ENCODE peak calls at places on chromosomes 6 and 20, in six cellular contexts. One of them, this sample, is unnamed.

GRCh38 chr6:89986650-89987074 is 92.4 kb downstream of the GJA10 start:
- DNase-seq in mesendoderm: no peak
- DNase-seq in IMR-90: peak; percentile 89
- DNase-seq in H1: no peak
- DNase-seq in neuronal stem cell: no peak
- DNase-seq in H9: no peak
- DNase-seq in this sample: peak; percentile 25

GRCh38 chr20:2141592-2142575 is 40.3 kb downstream of the STK35 start:
- DNase-seq in mesendoderm: no peak
- DNase-seq in H9: no peak
- DNase-seq in neuronal stem cell: no peak
- DNase-seq in IMR-90: no peak
- DNase-seq in H1: no peak
- DNase-seq in this sample: no peak

GRCh38 chr6:111750753-111751684 is 122.2 kb downstream of the FYN start:
- DNase-seq in neuronal stem cell: no peak
- DNase-seq in IMR-90: peak; percentile 65
- DNase-seq in H9: peak; percentile 72
- DNase-seq in H1: peak; percentile 35
- DNase-seq in mesendoderm: peak; percentile 79
- DNase-seq in this sample: peak; percentile 61

GRCh38 chr6:29850011-29850553 is 22.5 kb downstream of the HLA-G start:
- DNase-seq in H9: peak; percentile 41
- DNase-seq in IMR-90: no peak
- DNase-seq in H1: no peak
- DNase-seq in mesendoderm: no peak
- DNase-seq in neuronal stem cell: no peak
- DNase-seq in this sample: no peak

GRCh38 chr6:135128268-135128914 is 52.7 kb upstream of the MYB start:
- DNase-seq in neuronal stem cell: no peak
- DNase-seq in mesendoderm: no peak
- DNase-seq in H1: no peak
- DNase-seq in H9: no peak
- DNase-seq in IMR-90: no peak
- DNase-seq in this sample: no peak

GRCh38 chr6:164023535-164023934 is 609.0 kb downstream of the QKI start:
- DNase-seq in H9: no peak
- DNase-seq in IMR-90: no peak
- DNase-seq in H1: no peak
- DNase-seq in mesendoderm: no peak
- DNase-seq in neuronal stem cell: no peak
- DNase-seq in this sample: no peak

GRCh38 chr20:1944345-1945099 is 49.3 kb downstream of the SIRPA start:
- DNase-seq in IMR-90: no peak
- DNase-seq in H9: no peak
- DNase-seq in H1: no peak
- DNase-seq in neuronal stem cell: no peak
- DNase-seq in mesendoderm: no peak
- DNase-seq in this sample: no peak

GRCh38 chr20:7375905-7376304 is 564.4 kb downstream of the HAO1 start:
- DNase-seq in IMR-90: peak; percentile 17
- DNase-seq in H1: no peak
- DNase-seq in neuronal stem cell: no peak
- DNase-seq in H9: no peak
- DNase-seq in mesendoderm: peak; percentile 34
- DNase-seq in this sample: peak; percentile 35

GRCh38 chr20:32456869-32457421 is 98.8 kb downstream of the ASXL1 start:
- DNase-seq in mesendoderm: peak; percentile 78
- DNase-seq in neuronal stem cell: peak; percentile 75
- DNase-seq in H1: peak; percentile 93
- DNase-seq in IMR-90: peak; percentile 17
- DNase-seq in H9: peak; percentile 79
- DNase-seq in this sample: peak; percentile 76

GRCh38 chr6:83051386-83052172 is 14.1 kb downstream of the UBE3D start:
- DNase-seq in H1: no peak
- DNase-seq in neuronal stem cell: no peak
- DNase-seq in mesendoderm: no peak
- DNase-seq in IMR-90: no peak
- DNase-seq in H9: no peak
- DNase-seq in this sample: no peak

GRCh38 chr6:40630046-40630445 is 42.9 kb upstream of the LRFN2 start:
- DNase-seq in neuronal stem cell: no peak
- DNase-seq in IMR-90: no peak
- DNase-seq in H1: no peak
- DNase-seq in mesendoderm: no peak
- DNase-seq in H9: no peak
- DNase-seq in this sample: peak; percentile 87

GRCh38 chr6:37433657-37434271 is 743 bp downstream of the CMTR1 start:
- DNase-seq in H9: no peak
- DNase-seq in neuronal stem cell: no peak
- DNase-seq in H1: no peak
- DNase-seq in mesendoderm: peak; percentile 22
- DNase-seq in IMR-90: peak; percentile 12
- DNase-seq in this sample: peak; percentile 34

GRCh38 chr6:346389-347030 is 45.0 kb upstream of the IRF4 start:
- DNase-seq in IMR-90: peak; percentile 48
- DNase-seq in mesendoderm: no peak
- DNase-seq in H1: no peak
- DNase-seq in neuronal stem cell: no peak
- DNase-seq in H9: no peak
- DNase-seq in this sample: no peak

GRCh38 chr6:90266845-90267621 is 29.6 kb downstream of the BACH2 start:
- DNase-seq in mesendoderm: no peak
- DNase-seq in H1: no peak
- DNase-seq in H9: no peak
- DNase-seq in IMR-90: no peak
- DNase-seq in neuronal stem cell: no peak
- DNase-seq in this sample: no peak

GRCh38 chr6:138692058-138692977 is 81.3 kb upstream of the CCDC28A start:
- DNase-seq in IMR-90: peak; percentile 50
- DNase-seq in H1: peak; percentile 87
- DNase-seq in mesendoderm: peak; percentile 65
- DNase-seq in H9: peak; percentile 65
- DNase-seq in neuronal stem cell: peak; percentile 72
- DNase-seq in this sample: peak; percentile 71

GRCh38 chr6:79841577-79842381 is 105.6 kb downstream of the ELOVL4 start:
- DNase-seq in neuronal stem cell: no peak
- DNase-seq in mesendoderm: peak; percentile 2
- DNase-seq in H9: no peak
- DNase-seq in IMR-90: no peak
- DNase-seq in H1: no peak
- DNase-seq in this sample: no peak

GRCh38 chr6:72367439-72367838 is 254.4 kb upstream of the KCNQ5 start:
- DNase-seq in H1: no peak
- DNase-seq in H9: no peak
- DNase-seq in IMR-90: no peak
- DNase-seq in mesendoderm: no peak
- DNase-seq in neuronal stem cell: no peak
- DNase-seq in this sample: no peak

GRCh38 chr6:76135481-76135880 is 63.0 kb upstream of the IMPG1 start:
- DNase-seq in H1: no peak
- DNase-seq in IMR-90: no peak
- DNase-seq in mesendoderm: no peak
- DNase-seq in neuronal stem cell: no peak
- DNase-seq in H9: no peak
- DNase-seq in this sample: no peak

GRCh38 chr20:36644032-36644712 is 1.8 kb downstream of the SLA2 start:
- DNase-seq in IMR-90: no peak
- DNase-seq in neuronal stem cell: no peak
- DNase-seq in H9: no peak
- DNase-seq in H1: no peak
- DNase-seq in mesendoderm: no peak
- DNase-seq in this sample: no peak

GRCh38 chr6:150962436-150962835 is 96.9 kb downstream of the MTHFD1L start:
- DNase-seq in H1: no peak
- DNase-seq in neuronal stem cell: no peak
- DNase-seq in H9: no peak
- DNase-seq in mesendoderm: no peak
- DNase-seq in IMR-90: no peak
- DNase-seq in this sample: no peak

GRCh38 chr20:22460231-22460630 is 124.1 kb downstream of the FOXA2 start:
- DNase-seq in H9: no peak
- DNase-seq in H1: no peak
- DNase-seq in IMR-90: no peak
- DNase-seq in mesendoderm: peak; percentile 16
- DNase-seq in neuronal stem cell: no peak
- DNase-seq in this sample: no peak
- H2BK15ac ChIP-seq in H9: no peak overlapping the region
- H2BK15ac ChIP-seq in H1: no peak overlapping the region
- H2BK15ac ChIP-seq in IMR-90: no peak overlapping the region
- H2BK15ac ChIP-seq in mesendoderm: no peak overlapping the region
- H2BK15ac ChIP-seq in neuronal stem cell: no peak overlapping the region
- H2BK15ac ChIP-seq in this sample: no peak overlapping the region

DNA sequence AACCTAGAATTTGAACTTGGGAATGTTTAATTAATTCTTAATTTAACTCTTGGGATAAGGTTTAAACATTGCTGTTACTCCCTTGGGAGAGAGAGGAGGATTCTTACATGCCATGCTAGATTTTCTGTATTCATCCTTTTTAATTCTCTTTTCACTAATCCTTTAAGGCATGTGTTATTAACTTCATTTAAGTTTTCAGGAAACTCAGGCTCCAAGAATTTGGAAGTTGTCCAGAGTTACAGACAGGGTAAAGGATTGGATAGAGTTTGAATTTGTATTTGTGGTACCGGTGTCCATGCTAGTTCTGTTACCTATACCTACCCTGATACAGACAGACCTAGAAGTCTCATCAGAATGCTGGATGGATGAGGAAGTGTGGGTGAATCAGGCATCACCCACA is 23.7 kb downstream of the DOK5 start:
- DNase-seq in mesendoderm: no peak
- DNase-seq in H1: no peak
- DNase-seq in H9: no peak
- DNase-seq in IMR-90: no peak
- DNase-seq in neuronal stem cell: no peak
- DNase-seq in this sample: no peak
- H2BK15ac ChIP-seq in mesendoderm: no peak overlapping the region
- H2BK15ac ChIP-seq in H1: no peak overlapping the region
- H2BK15ac ChIP-seq in H9: no peak overlapping the region
- H2BK15ac ChIP-seq in IMR-90: no peak overlapping the region
- H2BK15ac ChIP-seq in neuronal stem cell: no peak overlapping the region
- H2BK15ac ChIP-seq in this sample: no peak overlapping the region

DNA sequence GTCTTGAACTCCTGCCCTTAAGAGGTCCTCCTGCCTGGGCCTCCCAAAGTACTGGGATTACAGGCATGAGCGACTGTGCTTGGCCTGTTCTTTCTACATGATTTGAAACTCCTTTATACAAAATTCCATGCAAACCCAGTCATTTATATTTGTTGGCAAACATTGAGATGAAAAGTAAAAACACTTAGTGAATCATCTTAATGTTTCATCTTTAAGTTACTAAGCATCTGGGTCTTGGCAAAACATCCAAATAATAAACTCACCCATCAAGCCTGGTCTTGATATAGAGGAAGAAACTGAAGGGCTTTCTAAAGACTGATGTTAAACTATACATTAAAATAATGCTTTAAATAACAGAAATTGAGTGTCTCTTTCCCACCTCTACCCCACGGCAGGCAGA is 95.1 kb downstream of the FUT9 start:
- DNase-seq in H1: no peak
- DNase-seq in H9: no peak
- DNase-seq in mesendoderm: no peak
- DNase-seq in IMR-90: no peak
- DNase-seq in neuronal stem cell: no peak
- DNase-seq in this sample: no peak
- H2BK15ac ChIP-seq in H1: no peak overlapping the region
- H2BK15ac ChIP-seq in H9: no peak overlapping the region
- H2BK15ac ChIP-seq in mesendoderm: no peak overlapping the region
- H2BK15ac ChIP-seq in IMR-90: no peak overlapping the region
- H2BK15ac ChIP-seq in neuronal stem cell: no peak overlapping the region
- H2BK15ac ChIP-seq in this sample: no peak overlapping the region

GRCh38 chr20:51365670-51366069 is 176.8 kb downstream of the NFATC2 start:
- DNase-seq in IMR-90: peak; percentile 92
- DNase-seq in mesendoderm: peak; percentile 24
- DNase-seq in H9: no peak
- DNase-seq in neuronal stem cell: no peak
- DNase-seq in H1: no peak
- DNase-seq in this sample: peak; percentile 89

GRCh38 chr20:51362254-51362653 is 180.3 kb downstream of the NFATC2 start:
- DNase-seq in H9: no peak
- DNase-seq in IMR-90: no peak
- DNase-seq in H1: no peak
- DNase-seq in mesendoderm: no peak
- DNase-seq in neuronal stem cell: no peak
- DNase-seq in this sample: no peak

GRCh38 chr20:51361258-51361657 is 181.3 kb downstream of the NFATC2 start:
- DNase-seq in H1: no peak
- DNase-seq in IMR-90: no peak
- DNase-seq in mesendoderm: no peak
- DNase-seq in H9: no peak
- DNase-seq in neuronal stem cell: no peak
- DNase-seq in this sample: no peak

GRCh38 chr20:51363813-51364212 is 178.7 kb downstream of the NFATC2 start:
- DNase-seq in mesendoderm: no peak
- DNase-seq in H9: no peak
- DNase-seq in H1: no peak
- DNase-seq in neuronal stem cell: no peak
- DNase-seq in IMR-90: no peak
- DNase-seq in this sample: no peak

GRCh38 chr20:51363378-51363777 is 179.1 kb downstream of the NFATC2 start:
- DNase-seq in H1: no peak
- DNase-seq in neuronal stem cell: no peak
- DNase-seq in IMR-90: no peak
- DNase-seq in H9: no peak
- DNase-seq in mesendoderm: no peak
- DNase-seq in this sample: no peak
- H2BK15ac ChIP-seq in H1: no peak overlapping the region
- H2BK15ac ChIP-seq in neuronal stem cell: no peak overlapping the region
- H2BK15ac ChIP-seq in IMR-90: peak overlapping the region; percentile 42
- H2BK15ac ChIP-seq in H9: no peak overlapping the region
- H2BK15ac ChIP-seq in mesendoderm: no peak overlapping the region
- H2BK15ac ChIP-seq in this sample: no peak overlapping the region

DNA sequence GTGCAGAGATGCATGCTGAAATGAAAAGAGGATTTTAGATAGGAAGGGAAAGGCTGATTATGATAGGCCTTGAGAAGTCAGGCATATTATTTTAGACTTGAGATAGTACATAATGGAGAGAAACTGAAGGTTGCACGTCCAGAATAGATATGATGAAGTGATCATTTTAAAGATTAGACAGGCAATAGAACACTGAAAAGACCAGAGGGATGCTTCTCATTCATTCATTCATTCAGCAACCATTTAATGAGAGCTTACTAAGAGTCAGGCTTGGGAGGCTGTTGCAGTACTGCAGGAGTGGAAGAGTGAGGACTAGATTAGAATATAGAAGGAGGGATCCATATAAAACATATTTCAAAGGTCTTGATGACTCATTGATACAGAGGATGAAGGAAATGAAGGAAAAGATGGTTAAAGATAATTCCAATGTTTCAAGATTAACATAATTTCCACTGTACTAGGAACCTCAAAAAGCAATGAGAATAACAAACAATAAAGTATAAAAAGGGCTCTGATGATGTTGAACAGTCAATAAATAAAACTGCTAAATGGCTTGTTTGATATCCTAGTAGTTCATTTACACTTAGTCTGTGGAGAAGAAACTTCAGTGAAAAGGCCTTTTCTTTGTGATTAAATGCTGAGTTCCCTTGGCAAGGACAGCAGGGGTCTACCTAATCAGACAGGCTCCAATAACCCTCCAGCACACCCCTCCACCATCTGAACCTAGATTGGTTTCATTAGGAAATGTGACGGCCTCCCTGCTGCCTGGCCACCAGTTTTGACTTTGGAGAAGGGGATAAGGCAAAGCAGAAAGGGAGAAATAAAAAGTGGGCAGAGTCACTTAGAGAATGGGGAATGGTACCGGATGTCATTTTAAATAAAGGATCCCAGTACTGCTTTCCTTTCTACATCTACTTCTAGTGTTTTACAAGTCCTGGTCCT is 5.3 kb upstream of the FBXO9 start:
- DNase-seq in neuronal stem cell: no peak
- DNase-seq in H1: no peak
- DNase-seq in H9: no peak
- DNase-seq in mesendoderm: peak; percentile 56
- DNase-seq in IMR-90: no peak
- DNase-seq in this sample: no peak
- H2BK15ac ChIP-seq in neuronal stem cell: no peak overlapping the region
- H2BK15ac ChIP-seq in H1: no peak overlapping the region
- H2BK15ac ChIP-seq in H9: no peak overlapping the region
- H2BK15ac ChIP-seq in mesendoderm: no peak overlapping the region
- H2BK15ac ChIP-seq in IMR-90: peak overlapping the region; percentile 45
- H2BK15ac ChIP-seq in this sample: peak overlapping the region; percentile 46

This sample was measured in mesenchymal stem cell.